ENCODE peak calls at places on chromosome 14, in seven cellular contexts. N, X, L, G, O, P and Q are unnamed samples.

GRCh38 chr14:38197001-38197760 is 10.5 kb upstream of the SSTR1 start:
- DNase-seq in L (no peak), O (no peak), X (no peak), N (peak; percentile 30), G (peak; percentile 74), P (no peak), Q (no peak)

GRCh38 chr14:103194256-103195045 is 71.2 kb downstream of the TNFAIP2 start:
- DNase-seq in N (peak; percentile 85), O (no peak), L (no peak), G (no peak), X (no peak), P (no peak), Q (no peak)

GRCh38 chr14:41606249-41607118 is at the start of gene LRFN5:
- DNase-seq in O (peak; percentile 43), P (peak; percentile 46), G (no peak), L (peak; percentile 56), X (no peak), N (peak; percentile 65), Q (peak; percentile 79)

GRCh38 chr14:64768401-64769095 is 64.3 kb downstream of the PLEKHG3 start:
- DNase-seq in P (no peak), G (no peak), O (no peak), X (no peak), L (no peak), N (no peak), Q (no peak)

GRCh38 chr14:104800600-104801283 is at the start of gene ZBTB42:
- DNase-seq in L (peak; percentile 66), N (peak; percentile 54), G (peak; percentile 53), P (peak; percentile 67), O (peak; percentile 69), X (no peak), Q (peak; percentile 60)

GRCh38 chr14:92646952-92647461 is 101.4 kb downstream of the LGMN start:
- DNase-seq in N (peak; percentile 96), P (no peak), X (no peak), O (no peak), G (no peak), L (peak; percentile 80), Q (no peak)

GRCh38 chr14:92785601-92786426 is 8.3 kb upstream of the GOLGA5 start:
- DNase-seq in P (peak; percentile 47), O (peak; percentile 57), N (peak; percentile 93), L (peak; percentile 38), G (no peak), X (no peak), Q (peak; percentile 86)

GRCh38 chr14:97580923-97581495 is 783.8 kb downstream of the VRK1 start:
- DNase-seq in L (no peak), G (no peak), O (no peak), N (no peak), X (no peak), P (no peak), Q (no peak)

GRCh38 chr14:35506927-35507326 is 27.0 kb upstream of the INSM2 start:
- DNase-seq in L (no peak), N (peak; percentile 14), G (no peak), O (no peak), X (no peak), P (no peak), Q (no peak)

GRCh38 chr14:20873370-20874177 is 17.6 kb upstream of the RNASE3 start:
- DNase-seq in O (peak; percentile 87), G (peak; percentile 56), N (peak; percentile 93), X (no peak), P (peak; percentile 84), L (peak; percentile 72), Q (peak; percentile 96)

GRCh38 chr14:53955671-53956426 is 776 bp downstream of the BMP4 start:
- DNase-seq in P (peak; percentile 73), O (peak; percentile 77), X (no peak), N (peak; percentile 28), L (peak; percentile 83), G (no peak), Q (peak; percentile 89)

GRCh38 chr14:95319312-95320075 is at the start of gene CLMN:
- DNase-seq in G (peak; percentile 66), X (no peak), N (peak; percentile 38), L (peak; percentile 60), P (peak; percentile 48), O (peak; percentile 44), Q (peak; percentile 81)

GRCh38 chr14:67426161-67426560 is 14.2 kb upstream of the PLEK2 start:
- DNase-seq in O (no peak), G (no peak), X (no peak), L (no peak), P (no peak), N (no peak), Q (no peak)

GRCh38 chr14:54374117-54374884 is 22.5 kb upstream of the CDKN3 start:
- DNase-seq in P (no peak), X (no peak), G (no peak), N (peak; percentile 69), L (no peak), O (no peak), Q (no peak)

GRCh38 chr14:85562630-85563029 is 32.7 kb downstream of the FLRT2 start:
- DNase-seq in P (no peak), G (no peak), O (no peak), N (no peak), X (no peak), L (no peak), Q (no peak)
- H3K4me1 ChIP-seq in P (no peaks in the 10 kb centered on the region), G (no peaks in the 10 kb centered on the region), O (no peaks in the 10 kb centered on the region), N (peaks cover 13% of the 10 kb centered on the region), X (no peaks in the 10 kb centered on the region), L (no peaks in the 10 kb centered on the region), Q (peaks cover 1% of the 10 kb centered on the region)

GRCh38 chr14:77618381-77618780 is 1.9 kb upstream of the SPTLC2 start:
- DNase-seq in G (no peak), O (no peak), P (no peak), L (no peak), N (no peak), X (no peak), Q (no peak)
- H3K27ac ChIP-seq in G (no peak overlapping the region), O (no peak overlapping the region), P (no peak overlapping the region), L (no peak overlapping the region), N (no peak overlapping the region), X (no peak overlapping the region), Q (no peak overlapping the region)

GRCh38 chr14:30994681-30995620 is 30.5 kb upstream of the AP4S1 start:
- DNase-seq in O (no peak), G (no peak), L (no peak), N (peak; percentile 27), X (no peak), P (no peak), Q (no peak)

GRCh38 chr14:30993071-30993470 is 32.4 kb upstream of the AP4S1 start:
- DNase-seq in L (no peak), P (no peak), N (no peak), O (no peak), G (no peak), X (no peak), Q (no peak)

GRCh38 chr14:30988509-30988908 is 36.9 kb upstream of the AP4S1 start:
- DNase-seq in O (no peak), G (no peak), L (no peak), X (no peak), N (peak; percentile 13), P (no peak), Q (no peak)

GRCh38 chr14:30991408-30991807 is 34.0 kb upstream of the AP4S1 start:
- DNase-seq in O (no peak), L (no peak), G (no peak), P (no peak), N (no peak), X (no peak), Q (no peak)

GRCh38 chr14:30990766-30991165 is 34.7 kb upstream of the AP4S1 start:
- DNase-seq in L (no peak), G (no peak), X (no peak), N (peak; percentile 35), P (no peak), O (no peak), Q (no peak)
- H3K4me1 ChIP-seq in L (no peaks in the 10 kb centered on the region), G (peaks cover 26% of the 10 kb centered on the region), X (peaks cover 13% of the 10 kb centered on the region), N (peaks cover 5% of the 10 kb centered on the region), P (peaks cover 39% of the 10 kb centered on the region), O (peaks cover 66% of the 10 kb centered on the region), Q (peaks cover 7% of the 10 kb centered on the region)

DNA sequence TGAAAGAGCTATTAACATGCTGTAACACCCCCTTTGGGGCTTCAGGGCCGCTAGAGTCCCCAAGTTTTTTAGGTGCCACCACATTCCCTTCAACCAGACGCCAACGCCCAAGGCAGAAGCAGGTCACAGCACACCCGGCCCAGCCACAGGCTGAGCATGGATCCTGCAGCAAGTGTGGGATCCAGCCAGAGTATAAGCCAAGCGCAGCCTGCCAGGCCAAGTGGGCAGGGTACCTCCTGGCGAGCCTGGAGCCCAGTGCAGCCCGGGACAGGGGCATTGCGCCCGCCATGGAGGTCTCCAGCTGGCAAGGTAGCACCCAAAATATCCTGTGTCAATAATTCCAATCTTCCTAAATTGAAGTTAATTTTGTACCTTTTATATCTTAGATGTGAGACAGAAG is 55.5 kb downstream of the EML5 start:
- DNase-seq in L (no peak), P (no peak), N (no peak), X (no peak), O (no peak), G (no peak), Q (peak; percentile 9)
- H3K27ac ChIP-seq in L (no peak overlapping the region), P (no peak overlapping the region), N (no peak overlapping the region), X (no peak overlapping the region), O (no peak overlapping the region), G (no peak overlapping the region), Q (no peak overlapping the region)

DNA sequence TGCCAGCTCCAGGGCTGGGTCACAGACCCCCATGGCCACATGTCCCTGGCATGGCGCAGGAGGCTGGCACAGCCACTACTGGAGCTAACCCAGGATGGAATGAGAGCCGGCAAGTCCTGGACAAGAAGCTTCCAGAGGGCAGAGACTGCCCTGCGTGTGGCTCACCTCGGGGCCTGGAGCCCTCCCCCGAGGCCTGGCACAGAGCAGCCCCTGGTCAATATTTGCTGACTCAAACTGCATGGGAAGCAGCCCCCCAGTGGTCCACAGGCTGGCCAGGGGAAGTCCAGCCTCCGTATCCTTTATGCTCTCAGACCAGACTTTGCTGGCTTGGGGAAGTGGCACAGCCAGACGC is 71.4 kb downstream of the BCL11B start:
- DNase-seq in P (no peak), G (no peak), L (no peak), O (no peak), N (no peak), X (no peak), Q (no peak)
- H3K4me1 ChIP-seq in P (no peaks in the 10 kb centered on the region), G (no peaks in the 10 kb centered on the region), L (no peaks in the 10 kb centered on the region), O (peaks cover 6% of the 10 kb centered on the region), N (peaks cover 6% of the 10 kb centered on the region), X (no peaks in the 10 kb centered on the region), Q (no peaks in the 10 kb centered on the region)

GRCh38 chr14:73237219-73237785 is at the start of gene PAPLN:
- DNase-seq in L (no peak), P (no peak), X (no peak), N (peak; percentile 53), G (no peak), O (no peak), Q (peak; percentile 75)
- H3K27ac ChIP-seq in L (peak within 1 kb of the TSS; percentile 65), P (no peak within 1 kb of the TSS), X (no peak within 1 kb of the TSS), N (no peak within 1 kb of the TSS), G (no peak within 1 kb of the TSS), O (no peak within 1 kb of the TSS), Q (no peak within 1 kb of the TSS)